ENCODE peak calls at places on chromosomes 12 and 14, in six cellular contexts. P is endothelial cell, A is iPS-NIHi11, E is T-helper 2 cell, X is tibial artery, K is NCI-H2171. Y is an unnamed sample.
A peak's percentile ranks its signal among the peaks of the same experiment; 100 is the strongest.

GRCh38 chr12:24530689-24531088 is 418.2 kb downstream of the BCAT1 start:
- DNase-seq in A (no peak), E (no peak), X (no peak), K (no peak), P (no peak), Y (no peak)

GRCh38 chr12:586318-587071 is 76.8 kb downstream of the NINJ2 start:
- DNase-seq in E (no peak), K (no peak), P (no peak), X (no peak), A (no peak), Y (no peak)

GRCh38 chr12:123059501-123059900 is 79.0 kb downstream of the ARL6IP4 start:
- DNase-seq in X (no peak), A (no peak), K (no peak), E (no peak), P (no peak), Y (no peak)

GRCh38 chr12:54684636-54685630 is 36.8 kb upstream of the DCD start:
- DNase-seq in X (no peak), P (no peak), E (no peak), K (no peak), A (no peak), Y (no peak)

GRCh38 chr12:15131462-15131861 is 89.8 kb downstream of the RERG start:
- DNase-seq in K (peak; percentile 3), A (no peak), P (no peak), X (peak; percentile 56), E (no peak), Y (no peak)

GRCh38 chr12:9798008-9798619 is 29.2 kb upstream of the KLRF1 start:
- DNase-seq in X (no peak), K (no peak), P (peak; percentile 54), E (peak; percentile 21), A (peak; percentile 82), Y (peak; percentile 45)

GRCh38 chr12:124518051-124518932 is 49.1 kb downstream of the NCOR2 start:
- DNase-seq in E (no peak), A (peak; percentile 70), K (peak; percentile 84), X (peak; percentile 100), P (no peak), Y (no peak)

GRCh38 chr14:103243764-103244737 is 90.0 kb upstream of the EIF5 start:
- DNase-seq in X (no peak), K (peak; percentile 6), P (no peak), A (no peak), E (no peak), Y (no peak)

GRCh38 chr12:52203126-52203921 is 11.5 kb upstream of the KRT80 start:
- DNase-seq in E (no peak), X (peak; percentile 69), P (no peak), A (peak; percentile 37), K (no peak), Y (no peak)

GRCh38 chr12:77231548-77231947 is 166.2 kb upstream of the E2F7 start:
- DNase-seq in E (no peak), X (peak; percentile 89), A (no peak), P (no peak), K (no peak), Y (no peak)

GRCh38 chr14:63726499-63726898 is 1.4 kb downstream of the SGPP1 start:
- DNase-seq in K (no peak), E (no peak), X (no peak), P (no peak), A (no peak), Y (no peak)

GRCh38 chr12:90922068-90922743 is 32.8 kb downstream of the CCER1 start:
- DNase-seq in E (no peak), K (no peak), P (no peak), X (no peak), A (no peak), Y (no peak)

GRCh38 chr12:53601296-53601847 is 24.8 kb downstream of the ATF7 start:
- DNase-seq in K (no peak), X (no peak), A (no peak), E (no peak), P (no peak), Y (no peak)

GRCh38 chr12:78388461-78388860 is 476.1 kb upstream of the SYT1 start:
- DNase-seq in X (no peak), K (no peak), P (no peak), E (no peak), A (no peak), Y (no peak)

GRCh38 chr12:62516932-62517331 is 50.3 kb downstream of the MON2 start:
- DNase-seq in E (no peak), X (no peak), A (no peak), K (no peak), P (no peak), Y (no peak)

GRCh38 chr12:104699489-104700194 is 242.9 kb downstream of the CHST11 start:
- DNase-seq in K (no peak), A (no peak), E (no peak), X (no peak), P (no peak), Y (no peak)

GRCh38 chr12:2248087-2248900 is 195.5 kb downstream of the CACNA1C start:
- DNase-seq in A (no peak), K (no peak), E (no peak), P (no peak), X (no peak), Y (no peak)

GRCh38 chr12:6753772-6754356 is 923 bp upstream of the MLF2 start:
- DNase-seq in K (peak; percentile 82), E (no peak), X (no peak), A (no peak), P (no peak), Y (no peak)

GRCh38 chr14:39175445-39176262 is 600 bp downstream of the PNN start:
- DNase-seq in X (no peak), K (peak; percentile 55), A (peak; percentile 46), E (peak; percentile 24), P (peak; percentile 63), Y (no peak)

GRCh38 chr14:106578479-106578878 is 1052.1 kb downstream of the TMEM121 start:
- DNase-seq in A (no peak), X (no peak), P (no peak), E (no peak), K (no peak), Y (no peak)

GRCh38 chr12:89328483-89329030 is 23.7 kb downstream of the DUSP6 start:
- DNase-seq in P (no peak), E (no peak), K (no peak), A (no peak), X (no peak), Y (no peak)

GRCh38 chr14:31568151-31568550 is 6.9 kb downstream of the NUBPL start:
- DNase-seq in X (no peak), K (no peak), P (no peak), E (no peak), A (no peak), Y (no peak)

GRCh38 chr12:62684586-62685295 is 218.1 kb downstream of the MON2 start:
- DNase-seq in K (no peak), X (peak; percentile 79), E (no peak), A (no peak), P (no peak), Y (no peak)

GRCh38 chr14:51302319-51303030 is 62.4 kb downstream of the TMX1 start:
- DNase-seq in A (no peak), P (no peak), K (peak; percentile 19), E (no peak), X (no peak), Y (no peak)

GRCh38 chr12:53145383-53145782 is 35.1 kb upstream of the ZNF740 start:
- DNase-seq in K (no peak), E (no peak), X (no peak), P (no peak), A (no peak), Y (no peak)